ENCODE peak calls at places on chromosomes 1 and 21, in six cellular contexts. Z, K, D, Y, E and N are unnamed samples.

GRCh38 chr1:231463541-231463940 is 41.5 kb upstream of the EGLN1 start:
- DNase-seq in Z (no peak), K (no peak), D (no peak), Y (no peak), E (no peak), N (no peak)

GRCh38 chr1:25641931-25642611 is 25.5 kb downstream of the MAN1C1 start:
- DNase-seq in Z (no peak), K (peak), D (peak), Y (no peak), E (peak), N (no peak)

GRCh38 chr21:27813750-27814149 is 846.9 kb upstream of the ADAMTS5 start:
- DNase-seq in Z (no peak), K (peak), D (no peak), Y (no peak), E (peak), N (peak)

GRCh38 chr1:115793162-115793561 is 24.6 kb upstream of the CASQ2 start:
- DNase-seq in Z (no peak), K (no peak), D (no peak), Y (no peak), E (no peak), N (no peak)

GRCh38 chr1:235783148-235783776 is 83.4 kb downstream of the LYST start:
- DNase-seq in Z (no peak), K (no peak), D (peak), Y (peak), E (peak), N (no peak)

GRCh38 chr1:239831577-239832355 is 259.9 kb upstream of the FMN2 start:
- DNase-seq in Z (no peak), K (no peak), D (no peak), Y (no peak), E (no peak), N (no peak)

GRCh38 chr1:53517821-53518352 is 58.7 kb downstream of the DMRTB1 start:
- DNase-seq in Z (no peak), K (no peak), D (no peak), Y (no peak), E (no peak), N (no peak)

GRCh38 chr1:57934745-57935144 is 510.9 kb upstream of the DAB1 start:
- DNase-seq in Z (no peak), K (no peak), D (no peak), Y (no peak), E (no peak), N (no peak)

GRCh38 chr1:14474856-14475255 is 123.6 kb upstream of the KAZN start:
- DNase-seq in Z (no peak), K (no peak), D (no peak), Y (no peak), E (no peak), N (no peak)

GRCh38 chr1:230600111-230601000 is 41.9 kb upstream of the COG2 start:
- DNase-seq in Z (no peak), K (no peak), D (no peak), Y (no peak), E (peak), N (no peak)

GRCh38 chr1:9438431-9439073 is 100.7 kb upstream of the SLC25A33 start:
- DNase-seq in Z (no peak), K (peak), D (peak), Y (peak), E (peak), N (peak)

GRCh38 chr1:164950453-164951052 is 391.6 kb downstream of the PBX1 start:
- DNase-seq in Z (no peak), K (peak), D (no peak), Y (no peak), E (peak), N (no peak)

GRCh38 chr1:164949758-164950452 is 390.9 kb downstream of the PBX1 start:
- DNase-seq in Z (no peak), K (no peak), D (no peak), Y (no peak), E (no peak), N (no peak)

GRCh38 chr1:164948101-164948500 is 389.1 kb downstream of the PBX1 start:
- DNase-seq in Z (no peak), K (no peak), D (no peak), Y (no peak), E (no peak), N (no peak)

GRCh38 chr1:164953815-164954214 is 394.8 kb downstream of the PBX1 start:
- DNase-seq in Z (no peak), K (no peak), D (no peak), Y (no peak), E (no peak), N (no peak)

GRCh38 chr1:164953095-164953494 is 394.1 kb downstream of the PBX1 start:
- DNase-seq in Z (no peak), K (no peak), D (no peak), Y (no peak), E (no peak), N (no peak)
- H3K27ac ChIP-seq in Z (no peak), K (no peak), D (no peak), Y (no peak), E (no peak), N (peak)

GRCh38 chr1:6495041-6495441 is 3.6 kb upstream of the PLEKHG5 start:
- DNase-seq in Z (no peak), K (no peak), D (no peak), Y (no peak), E (no peak), N (no peak)
- H3K27ac ChIP-seq in Z (no peak), K (no peak), D (no peak), Y (no peak), E (no peak), N (no peak)

GRCh38 chr21:38798081-38798480 is 7.6 kb upstream of the ETS2 start:
- DNase-seq in Z (no peak), K (no peak), D (no peak), Y (no peak), E (no peak), N (no peak)
- H3K27ac ChIP-seq in Z (no peak), K (no peak), D (no peak), Y (no peak), E (peak), N (no peak)

GRCh38 chr1:55504306-55504706 is 289.1 kb upstream of the USP24 start:
- DNase-seq in Z (no peak), K (peak), D (peak), Y (no peak), E (no peak), N (no peak)

GRCh38 chr1:55503663-55504305 is 288.6 kb upstream of the USP24 start:
- DNase-seq in Z (no peak), K (no peak), D (peak), Y (no peak), E (no peak), N (no peak)

GRCh38 chr1:55506686-55507577 is 291.8 kb upstream of the USP24 start:
- DNase-seq in Z (no peak), K (no peak), D (peak), Y (peak), E (peak), N (no peak)

GRCh38 chr1:55505326-55505725 is 290.2 kb upstream of the USP24 start:
- DNase-seq in Z (no peak), K (no peak), D (no peak), Y (no peak), E (no peak), N (no peak)

DNA sequence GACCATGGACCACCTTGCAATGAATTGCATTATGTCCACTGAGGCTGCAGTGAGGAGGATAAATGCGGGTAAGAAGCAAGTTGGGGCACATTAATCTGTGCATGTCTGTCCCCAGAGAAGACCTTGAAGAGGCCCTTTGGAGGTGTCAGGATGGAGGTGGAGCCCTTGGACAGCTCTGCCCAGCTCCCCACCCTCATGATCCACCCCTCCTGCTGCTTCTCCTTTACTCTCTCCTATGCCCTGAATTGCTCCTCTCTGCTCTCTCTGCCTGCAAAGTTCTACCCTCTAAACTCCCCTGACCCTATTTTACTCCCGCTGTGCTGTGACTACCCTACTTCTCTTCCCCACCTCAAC is 292.4 kb upstream of the USP24 start:
- DNase-seq in Z (no peak), K (no peak), D (no peak), Y (no peak), E (no peak), N (no peak)
- H3K27ac ChIP-seq in Z (no peak), K (no peak), D (no peak), Y (no peak), E (no peak), N (no peak)

GRCh38 chr21:35801388-35801787 is 258.9 kb downstream of the SETD4 start:
- DNase-seq in Z (no peak), K (no peak), D (no peak), Y (no peak), E (no peak), N (no peak)
- H3K27ac ChIP-seq in Z (no peak), K (no peak), D (no peak), Y (no peak), E (no peak), N (no peak)

GRCh38 chr1:16021681-16022080 is at the start of gene CLCNKA:
- DNase-seq in Z (no peak), K (peak), D (no peak), Y (no peak), E (no peak), N (no peak)
- H3K27ac ChIP-seq in Z (no peak), K (no peak), D (no peak), Y (no peak), E (no peak), N (no peak)